ENCODE peak calls at places on chromosomes 5 and 9, in six cellular contexts. J, F, K, I, X and N are unnamed samples.

GRCh38 chr5:177362102-177362868 is 4.6 kb downstream of the RGS14 start:
- DNase-seq in X (no peak), K (no peak), F (no peak), J (peak), I (no peak), N (no peak)

GRCh38 chr5:25414746-25415145 is 770.0 kb upstream of the CDH10 start:
- DNase-seq in J (no peak), F (peak), I (no peak), X (no peak), K (no peak), N (no peak)

GRCh38 chr5:97998946-97999345 is 774.5 kb upstream of the RGMB start:
- DNase-seq in F (no peak), J (no peak), X (no peak), K (no peak), I (no peak), N (no peak)

GRCh38 chr5:132227485-132228240 is at the start of gene P4HA2:
- DNase-seq in J (no peak), X (peak), F (peak), I (peak), K (peak), N (peak)

GRCh38 chr5:77643654-77644404 is 5.3 kb upstream of the OTP start:
- DNase-seq in K (no peak), X (no peak), I (peak), F (no peak), J (no peak), N (peak)

GRCh38 chr5:2863133-2863532 is 111.7 kb upstream of the IRX2 start:
- DNase-seq in X (no peak), J (no peak), F (no peak), I (no peak), K (no peak), N (no peak)

GRCh38 chr5:173969167-173970049 is 19.6 kb upstream of the C5orf47 start:
- DNase-seq in F (peak), J (no peak), X (no peak), I (peak), K (no peak), N (no peak)

GRCh38 chr9:99018653-99019052 is 74.9 kb downstream of the COL15A1 start:
- DNase-seq in J (no peak), K (no peak), I (no peak), X (no peak), F (no peak), N (no peak)